ENCODE peak calls at places on chromosome 9, in five cellular contexts. One of them, this sample, is unnamed. For H3K9me3, the result is how much of the 10 kb centered on the place peaks cover.

GRCh38 chr9:106893088-106893487 is 30.1 kb downstream of the ZNF462 start:
- ATAC-seq in left lung: peak
- ATAC-seq in CD8-positive, alpha-beta T cell: no peak
- ATAC-seq in lung: peak
- ATAC-seq in body of pancreas: peak
- ATAC-seq in this sample: no peak

GRCh38 chr9:123070210-123070609 is 36.7 kb downstream of the GPR21 start:
- ATAC-seq in body of pancreas: no peak
- ATAC-seq in left lung: no peak
- ATAC-seq in CD8-positive, alpha-beta T cell: no peak
- ATAC-seq in lung: no peak
- ATAC-seq in this sample: no peak

GRCh38 chr9:104844710-104845109 is 80.8 kb downstream of the NIPSNAP3B start:
- ATAC-seq in body of pancreas: no peak
- ATAC-seq in left lung: no peak
- ATAC-seq in lung: no peak
- ATAC-seq in CD8-positive, alpha-beta T cell: no peak
- ATAC-seq in this sample: no peak

GRCh38 chr9:16245756-16246440 is 624.6 kb downstream of the BNC2 start:
- ATAC-seq in lung: peak
- ATAC-seq in body of pancreas: no peak
- ATAC-seq in CD8-positive, alpha-beta T cell: no peak
- ATAC-seq in left lung: peak
- ATAC-seq in this sample: peak

GRCh38 chr9:121331992-121332685 is 37.9 kb downstream of the STOM start:
- ATAC-seq in left lung: peak
- ATAC-seq in body of pancreas: peak
- ATAC-seq in CD8-positive, alpha-beta T cell: no peak
- ATAC-seq in lung: peak
- ATAC-seq in this sample: peak

GRCh38 chr9:95182854-95183563 is 134.5 kb downstream of the FANCC start:
- ATAC-seq in left lung: no peak
- ATAC-seq in CD8-positive, alpha-beta T cell: no peak
- ATAC-seq in lung: no peak
- ATAC-seq in body of pancreas: peak
- ATAC-seq in this sample: no peak

GRCh38 chr9:88748566-88749238 is 213.7 kb downstream of the NXNL2 start:
- ATAC-seq in body of pancreas: no peak
- ATAC-seq in left lung: peak
- ATAC-seq in lung: no peak
- ATAC-seq in CD8-positive, alpha-beta T cell: no peak
- ATAC-seq in this sample: peak

GRCh38 chr9:129078691-129079503 is 2.0 kb upstream of the DOLPP1 start:
- ATAC-seq in body of pancreas: no peak
- ATAC-seq in lung: no peak
- ATAC-seq in CD8-positive, alpha-beta T cell: no peak
- ATAC-seq in left lung: no peak
- ATAC-seq in this sample: no peak

GRCh38 chr9:87199819-87200218 is 252.5 kb upstream of the GAS1 start:
- ATAC-seq in left lung: no peak
- ATAC-seq in lung: no peak
- ATAC-seq in body of pancreas: no peak
- ATAC-seq in CD8-positive, alpha-beta T cell: no peak
- ATAC-seq in this sample: no peak

GRCh38 chr9:114434878-114435311 is 47.1 kb upstream of the AKNA start:
- ATAC-seq in left lung: peak
- ATAC-seq in lung: no peak
- ATAC-seq in CD8-positive, alpha-beta T cell: no peak
- ATAC-seq in body of pancreas: peak
- ATAC-seq in this sample: no peak

GRCh38 chr9:131999692-132000551 is 79.7 kb downstream of the MED27 start:
- ATAC-seq in CD8-positive, alpha-beta T cell: no peak
- ATAC-seq in lung: no peak
- ATAC-seq in body of pancreas: no peak
- ATAC-seq in left lung: no peak
- ATAC-seq in this sample: no peak

GRCh38 chr9:124190761-124191160 is 67.0 kb upstream of the NEK6 start:
- ATAC-seq in left lung: no peak
- ATAC-seq in body of pancreas: no peak
- ATAC-seq in lung: no peak
- ATAC-seq in CD8-positive, alpha-beta T cell: no peak
- ATAC-seq in this sample: no peak

GRCh38 chr9:109811876-109812275 is 31.9 kb downstream of the PALM2AKAP2 start:
- ATAC-seq in lung: no peak
- ATAC-seq in CD8-positive, alpha-beta T cell: no peak
- ATAC-seq in body of pancreas: no peak
- ATAC-seq in left lung: no peak
- ATAC-seq in this sample: no peak

GRCh38 chr9:121288874-121289553 is 21.1 kb downstream of the GSN start:
- ATAC-seq in lung: peak
- ATAC-seq in left lung: peak
- ATAC-seq in CD8-positive, alpha-beta T cell: no peak
- ATAC-seq in body of pancreas: peak
- ATAC-seq in this sample: peak

GRCh38 chr9:78000221-78000620 is 31.4 kb downstream of the GNAQ start:
- ATAC-seq in lung: no peak
- ATAC-seq in CD8-positive, alpha-beta T cell: peak
- ATAC-seq in body of pancreas: no peak
- ATAC-seq in left lung: no peak
- ATAC-seq in this sample: no peak

GRCh38 chr9:72119853-72120252 is 29.4 kb upstream of the GDA start:
- ATAC-seq in CD8-positive, alpha-beta T cell: no peak
- ATAC-seq in lung: no peak
- ATAC-seq in body of pancreas: no peak
- ATAC-seq in left lung: no peak
- ATAC-seq in this sample: no peak

GRCh38 chr9:113528088-113528487 is 64.6 kb downstream of the RGS3 start:
- ATAC-seq in body of pancreas: no peak
- ATAC-seq in left lung: peak
- ATAC-seq in CD8-positive, alpha-beta T cell: no peak
- ATAC-seq in lung: no peak
- ATAC-seq in this sample: no peak

GRCh38 chr9:37918665-37919165 is 14.8 kb upstream of the SLC25A51 start:
- ATAC-seq in left lung: no peak
- ATAC-seq in CD8-positive, alpha-beta T cell: no peak
- ATAC-seq in lung: no peak
- ATAC-seq in body of pancreas: no peak
- ATAC-seq in this sample: no peak

GRCh38 chr9:89428901-89429890 is 68.7 kb downstream of the SEMA4D start:
- ATAC-seq in CD8-positive, alpha-beta T cell: peak
- ATAC-seq in body of pancreas: no peak
- ATAC-seq in left lung: no peak
- ATAC-seq in lung: no peak
- ATAC-seq in this sample: no peak

GRCh38 chr9:99019523-99020331 is 76.0 kb downstream of the COL15A1 start:
- ATAC-seq in lung: peak
- ATAC-seq in CD8-positive, alpha-beta T cell: no peak
- ATAC-seq in left lung: peak
- ATAC-seq in body of pancreas: peak
- ATAC-seq in this sample: peak

GRCh38 chr9:31168161-31168560 is 1216.3 kb upstream of the ACO1 start:
- ATAC-seq in CD8-positive, alpha-beta T cell: no peak
- ATAC-seq in lung: no peak
- ATAC-seq in body of pancreas: no peak
- ATAC-seq in left lung: no peak
- ATAC-seq in this sample: no peak

GRCh38 chr9:27426717-27427645 is 97.1 kb upstream of the IFNK start:
- ATAC-seq in lung: no peak
- ATAC-seq in CD8-positive, alpha-beta T cell: no peak
- ATAC-seq in body of pancreas: no peak
- ATAC-seq in left lung: peak
- ATAC-seq in this sample: no peak

GRCh38 chr9:4713849-4714248 is 27.2 kb downstream of the AK3 start:
- ATAC-seq in left lung: peak
- ATAC-seq in body of pancreas: no peak
- ATAC-seq in CD8-positive, alpha-beta T cell: no peak
- ATAC-seq in lung: peak
- ATAC-seq in this sample: peak

GRCh38 chr9:27653246-27653645 is 80.0 kb upstream of the C9orf72 start:
- ATAC-seq in left lung: no peak
- ATAC-seq in body of pancreas: no peak
- ATAC-seq in CD8-positive, alpha-beta T cell: no peak
- ATAC-seq in lung: no peak
- ATAC-seq in this sample: no peak

GRCh38 chr9:127154003-127154389 is 31.6 kb upstream of the ANGPTL2 start:
- ATAC-seq in lung: no peak
- ATAC-seq in body of pancreas: no peak
- ATAC-seq in left lung: peak
- ATAC-seq in CD8-positive, alpha-beta T cell: no peak
- ATAC-seq in this sample: peak

GRCh38 chr9:84146893-84147705 is 166.5 kb downstream of the RMI1 start:
- ATAC-seq in lung: no peak
- ATAC-seq in body of pancreas: no peak
- ATAC-seq in left lung: no peak
- ATAC-seq in CD8-positive, alpha-beta T cell: no peak
- ATAC-seq in this sample: no peak

GRCh38 chr9:2506310-2506709 is 115.3 kb upstream of the VLDLR start:
- ATAC-seq in CD8-positive, alpha-beta T cell: no peak
- ATAC-seq in left lung: no peak
- ATAC-seq in lung: no peak
- ATAC-seq in body of pancreas: no peak
- ATAC-seq in this sample: no peak

GRCh38 chr9:120882935-120883607 is 6.1 kb upstream of the PHF19 start:
- ATAC-seq in lung: no peak
- ATAC-seq in body of pancreas: no peak
- ATAC-seq in left lung: no peak
- ATAC-seq in CD8-positive, alpha-beta T cell: peak
- ATAC-seq in this sample: no peak

GRCh38 chr9:131275332-131276106 is 791 bp downstream of the FAM78A start:
- ATAC-seq in lung: no peak
- ATAC-seq in CD8-positive, alpha-beta T cell: no peak
- ATAC-seq in left lung: peak
- ATAC-seq in body of pancreas: no peak
- ATAC-seq in this sample: no peak

GRCh38 chr9:97501177-97501971 is at the start of gene TMOD1:
- ATAC-seq in left lung: peak
- ATAC-seq in body of pancreas: peak
- ATAC-seq in lung: peak
- ATAC-seq in CD8-positive, alpha-beta T cell: peak
- ATAC-seq in this sample: peak
- TF ChIP-seq CTCF in left lung: peak
- TF ChIP-seq CTCF in body of pancreas: peak
- TF ChIP-seq CTCF in lung: no peak
- TF ChIP-seq CTCF in CD8-positive, alpha-beta T cell: no peak
- TF ChIP-seq CTCF in this sample: no peak

GRCh38 chr9:135650408-135650807 is 11.1 kb upstream of the GLT6D1 start:
- ATAC-seq in CD8-positive, alpha-beta T cell: no peak
- ATAC-seq in left lung: no peak
- ATAC-seq in body of pancreas: no peak
- ATAC-seq in lung: no peak
- ATAC-seq in this sample: no peak
- H3K9me3 ChIP-seq in CD8-positive, alpha-beta T cell: under half
- H3K9me3 ChIP-seq in left lung: under half
- H3K9me3 ChIP-seq in body of pancreas: under half
- H3K9me3 ChIP-seq in lung: under half
- H3K9me3 ChIP-seq in this sample: under half

GRCh38 chr9:8960254-8960653 is 1160.7 kb upstream of the DMAC1 start:
- ATAC-seq in CD8-positive, alpha-beta T cell: no peak
- ATAC-seq in body of pancreas: no peak
- ATAC-seq in lung: no peak
- ATAC-seq in left lung: no peak
- ATAC-seq in this sample: no peak
- H3K27ac ChIP-seq in CD8-positive, alpha-beta T cell: no peak
- H3K27ac ChIP-seq in body of pancreas: no peak
- H3K27ac ChIP-seq in lung: no peak
- H3K27ac ChIP-seq in left lung: no peak
- H3K27ac ChIP-seq in this sample: no peak

DNA sequence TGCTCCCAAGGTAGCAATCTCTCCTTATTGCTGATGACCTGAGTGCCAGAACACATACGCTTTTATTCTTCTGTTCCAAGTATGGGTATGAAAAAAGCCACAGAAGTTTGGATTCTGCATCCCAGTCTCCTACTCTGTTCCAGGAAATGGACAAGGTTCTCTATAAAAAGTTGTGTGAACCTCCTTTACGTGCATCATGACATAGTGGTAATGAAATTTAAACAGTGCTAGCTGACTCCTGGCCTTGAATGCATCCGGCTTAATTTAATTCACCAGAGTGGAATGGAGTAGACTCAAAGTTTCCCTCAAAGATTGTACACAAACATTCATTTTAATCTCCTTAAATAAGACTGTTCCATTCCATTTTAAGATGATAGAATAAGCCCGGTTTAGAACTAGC is 68.9 kb downstream of the LURAP1L start:
- ATAC-seq in body of pancreas: no peak
- ATAC-seq in left lung: no peak
- ATAC-seq in lung: no peak
- ATAC-seq in CD8-positive, alpha-beta T cell: no peak
- ATAC-seq in this sample: peak
- TF ChIP-seq CTCF in body of pancreas: no peak
- TF ChIP-seq CTCF in left lung: no peak
- TF ChIP-seq CTCF in lung: no peak
- TF ChIP-seq CTCF in CD8-positive, alpha-beta T cell: no peak
- TF ChIP-seq CTCF in this sample: no peak

GRCh38 chr9:60545346-60546315 is 368.6 kb upstream of the SPATA31A5 start:
- ATAC-seq in left lung: no peak
- ATAC-seq in lung: no peak
- ATAC-seq in body of pancreas: no peak
- ATAC-seq in CD8-positive, alpha-beta T cell: no peak
- ATAC-seq in this sample: no peak

GRCh38 chr9:60546406-60546805 is 367.8 kb upstream of the SPATA31A5 start:
- ATAC-seq in lung: no peak
- ATAC-seq in body of pancreas: no peak
- ATAC-seq in CD8-positive, alpha-beta T cell: no peak
- ATAC-seq in left lung: no peak
- ATAC-seq in this sample: no peak
- H3K9me3 ChIP-seq in lung: under half
- H3K9me3 ChIP-seq in body of pancreas: under half
- H3K9me3 ChIP-seq in CD8-positive, alpha-beta T cell: under half
- H3K9me3 ChIP-seq in left lung: under half
- H3K9me3 ChIP-seq in this sample: under half

GRCh38 chr9:28899926-28900325 is 1326.6 kb upstream of the C9orf72 start:
- ATAC-seq in body of pancreas: no peak
- ATAC-seq in lung: no peak
- ATAC-seq in CD8-positive, alpha-beta T cell: no peak
- ATAC-seq in left lung: no peak
- ATAC-seq in this sample: no peak
- H3K27ac ChIP-seq in body of pancreas: no peak
- H3K27ac ChIP-seq in lung: no peak
- H3K27ac ChIP-seq in CD8-positive, alpha-beta T cell: no peak
- H3K27ac ChIP-seq in left lung: no peak
- H3K27ac ChIP-seq in this sample: no peak

GRCh38 chr9:70639853-70640814 is 225.7 kb upstream of the KLF9 start:
- ATAC-seq in left lung: peak
- ATAC-seq in CD8-positive, alpha-beta T cell: no peak
- ATAC-seq in body of pancreas: no peak
- ATAC-seq in lung: no peak
- ATAC-seq in this sample: no peak
- TF ChIP-seq CTCF in left lung: peak
- TF ChIP-seq CTCF in CD8-positive, alpha-beta T cell: peak
- TF ChIP-seq CTCF in body of pancreas: peak
- TF ChIP-seq CTCF in lung: peak
- TF ChIP-seq CTCF in this sample: peak

GRCh38 chr9:94126844-94127243 is 42.6 kb downstream of the PTPDC1 start:
- ATAC-seq in CD8-positive, alpha-beta T cell: no peak
- ATAC-seq in left lung: no peak
- ATAC-seq in lung: no peak
- ATAC-seq in body of pancreas: no peak
- ATAC-seq in this sample: no peak
- H3K9me3 ChIP-seq in CD8-positive, alpha-beta T cell: under half
- H3K9me3 ChIP-seq in left lung: under half
- H3K9me3 ChIP-seq in lung: under half
- H3K9me3 ChIP-seq in body of pancreas: under half
- H3K9me3 ChIP-seq in this sample: under half

GRCh38 chr9:93022066-93022465 is 36.4 kb upstream of the SUSD3 start:
- ATAC-seq in body of pancreas: no peak
- ATAC-seq in CD8-positive, alpha-beta T cell: no peak
- ATAC-seq in lung: no peak
- ATAC-seq in left lung: no peak
- ATAC-seq in this sample: no peak
- H3K27ac ChIP-seq in body of pancreas: no peak
- H3K27ac ChIP-seq in CD8-positive, alpha-beta T cell: peak
- H3K27ac ChIP-seq in lung: no peak
- H3K27ac ChIP-seq in left lung: no peak
- H3K27ac ChIP-seq in this sample: no peak

This sample was measured in gastroesophageal sphincter.